ENCODE peak calls at places on chromosomes 13 and 19, in four cellular contexts. K is heart left ventricle, W is body of pancreas, D is uterus. G is an unnamed sample.

GRCh38 chr13:75836441-75836840 is 200.3 kb downstream of the LMO7 start:
- DNase-seq in K (no peak), W (peak; percentile 81), D (no peak), G (no peak)

GRCh38 chr19:34881982-34882381 is 44.7 kb upstream of the ZNF30 start:
- DNase-seq in K (no peak), W (no peak), D (no peak), G (no peak)

GRCh38 chr19:38661166-38661565 is 13.7 kb downstream of the ACTN4 start:
- DNase-seq in K (no peak), W (no peak), D (no peak), G (no peak)

GRCh38 chr13:74325106-74325505 is 190.9 kb upstream of the KLF12 start:
- DNase-seq in K (peak; percentile 23), W (peak; percentile 41), D (no peak), G (no peak)

GRCh38 chr19:9996541-9996940 is 13.8 kb downstream of the COL5A3 start:
- DNase-seq in K (no peak), W (no peak), D (no peak), G (no peak)

GRCh38 chr13:52955505-52955904 is 73.1 kb upstream of the OLFM4 start:
- DNase-seq in K (no peak), W (no peak), D (no peak), G (no peak)

GRCh38 chr19:47581605-47582319 is 8.8 kb upstream of the ZNF541 start:
- DNase-seq in K (no peak), W (no peak), D (no peak), G (peak; percentile 47)

GRCh38 chr13:29713841-29714240 is 118.4 kb upstream of the SLC7A1 start:
- DNase-seq in K (no peak), W (no peak), D (no peak), G (no peak)

GRCh38 chr13:23751195-23751594 is 138.0 kb downstream of the MIPEP start:
- DNase-seq in K (no peak), W (no peak), D (no peak), G (no peak)

GRCh38 chr19:3653865-3654513 is 27.4 kb upstream of the CACTIN start:
- DNase-seq in K (no peak), W (no peak), D (no peak), G (no peak)

GRCh38 chr13:94950303-94950702 is 238.0 kb upstream of the SOX21 start:
- DNase-seq in K (no peak), W (no peak), D (no peak), G (no peak)

GRCh38 chr19:17920527-17920926 is 12.3 kb upstream of the CCDC124 start:
- DNase-seq in K (no peak), W (no peak), D (no peak), G (no peak)

GRCh38 chr13:110342474-110342873 is 35.4 kb downstream of the COL4A2 start:
- DNase-seq in K (no peak), W (no peak), D (peak; percentile 13), G (no peak)

GRCh38 chr19:3665681-3666544 is 34.4 kb downstream of the PIP5K1C start:
- DNase-seq in K (peak; percentile 72), W (peak; percentile 74), D (peak; percentile 79), G (no peak)

GRCh38 chr19:6250024-6250605 is 29.7 kb downstream of the MLLT1 start:
- DNase-seq in K (no peak), W (no peak), D (no peak), G (no peak)

GRCh38 chr13:51803422-51804294 is at the start of gene DHRS12:
- DNase-seq in K (peak; percentile 96), W (peak; percentile 94), D (peak; percentile 93), G (peak; percentile 98)

GRCh38 chr19:16161848-16162247 is 11.5 kb downstream of the CIB3 start:
- DNase-seq in K (no peak), W (no peak), D (no peak), G (no peak)

GRCh38 chr19:33780746-33781145 is 15.9 kb upstream of the KCTD15 start:
- DNase-seq in K (peak; percentile 37), W (no peak), D (no peak), G (no peak)
- H3K4me3 ChIP-seq in K (no peak overlapping the region), W (no peak overlapping the region), D (no peak overlapping the region), G (no peak overlapping the region)

DNA sequence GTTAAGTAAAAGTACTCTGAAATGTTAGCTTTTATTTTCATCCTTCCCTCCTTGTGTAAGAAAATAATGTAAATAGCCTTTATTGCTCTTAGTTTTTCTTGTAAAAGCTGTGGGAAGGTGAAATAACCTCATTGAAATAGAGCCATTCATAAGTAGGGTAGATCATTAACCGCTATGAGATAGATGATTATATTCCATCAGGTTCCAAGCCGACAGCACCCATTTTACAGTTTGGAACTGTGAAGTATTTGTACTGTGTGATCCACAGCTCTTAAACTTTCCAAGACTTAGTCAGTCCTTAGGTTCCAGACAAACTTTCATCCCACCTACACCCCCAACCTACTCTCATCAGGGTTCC is 216.5 kb downstream of the TSHZ3 start:
- DNase-seq in K (no peak), W (no peak), D (no peak), G (no peak)
- TF ChIP-seq POLR2A in K (no peak), W (no peak), D (no peak), G (no peak)

DNA sequence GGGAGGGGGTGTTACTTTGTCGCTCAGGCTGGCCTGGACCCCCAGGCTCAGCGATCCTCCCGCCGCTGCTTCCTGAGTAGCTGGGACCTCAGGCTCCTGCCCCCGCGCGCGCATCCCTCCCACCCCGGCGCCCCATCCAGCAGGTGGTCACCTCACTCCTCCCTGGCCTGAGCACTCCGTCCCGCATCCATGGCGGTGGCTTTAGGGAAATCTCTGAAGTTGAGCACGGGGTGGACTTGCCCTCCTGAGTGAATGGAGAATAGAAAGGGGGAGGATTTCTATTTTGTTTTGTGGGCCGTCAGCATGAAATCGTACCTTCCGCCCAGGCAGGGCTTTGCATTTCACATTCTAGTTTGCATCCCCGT is 413 bp upstream of the ZNF813 start:
- DNase-seq in K (peak; percentile 23), W (no peak), D (no peak), G (peak; percentile 85)
- H3K4me3 ChIP-seq in K (peak overlapping the region; percentile 79), W (peak overlapping the region; percentile 20), D (peak overlapping the region; percentile 56), G (peak overlapping the region; percentile 65)

GRCh38 chr19:11435057-11435832 is at the start of the genes ODAD3 and PRKCSH:
- DNase-seq in K (peak; percentile 99), W (peak; percentile 99), D (peak; percentile 99), G (peak; percentile 99)
- TF ChIP-seq POLR2A in K (no peak), W (no peak), D (peak; percentile 31), G (no peak)

GRCh38 chr19:33301011-33301899 is 1.1 kb downstream of the CEBPA start:
- DNase-seq in K (peak; percentile 25), W (peak; percentile 41), D (peak; percentile 29), G (no peak)

GRCh38 chr19:33301900-33302174 is 497 bp downstream of the CEBPA start:
- DNase-seq in K (no peak), W (peak; percentile 37), D (no peak), G (no peak)

GRCh38 chr19:33299061-33299665 is 3.2 kb downstream of the CEBPA start:
- DNase-seq in K (no peak), W (no peak), D (no peak), G (no peak)

GRCh38 chr19:33298146-33298911 is 4.0 kb downstream of the CEBPA start:
- DNase-seq in K (peak; percentile 22), W (no peak), D (no peak), G (peak; percentile 90)

DNA sequence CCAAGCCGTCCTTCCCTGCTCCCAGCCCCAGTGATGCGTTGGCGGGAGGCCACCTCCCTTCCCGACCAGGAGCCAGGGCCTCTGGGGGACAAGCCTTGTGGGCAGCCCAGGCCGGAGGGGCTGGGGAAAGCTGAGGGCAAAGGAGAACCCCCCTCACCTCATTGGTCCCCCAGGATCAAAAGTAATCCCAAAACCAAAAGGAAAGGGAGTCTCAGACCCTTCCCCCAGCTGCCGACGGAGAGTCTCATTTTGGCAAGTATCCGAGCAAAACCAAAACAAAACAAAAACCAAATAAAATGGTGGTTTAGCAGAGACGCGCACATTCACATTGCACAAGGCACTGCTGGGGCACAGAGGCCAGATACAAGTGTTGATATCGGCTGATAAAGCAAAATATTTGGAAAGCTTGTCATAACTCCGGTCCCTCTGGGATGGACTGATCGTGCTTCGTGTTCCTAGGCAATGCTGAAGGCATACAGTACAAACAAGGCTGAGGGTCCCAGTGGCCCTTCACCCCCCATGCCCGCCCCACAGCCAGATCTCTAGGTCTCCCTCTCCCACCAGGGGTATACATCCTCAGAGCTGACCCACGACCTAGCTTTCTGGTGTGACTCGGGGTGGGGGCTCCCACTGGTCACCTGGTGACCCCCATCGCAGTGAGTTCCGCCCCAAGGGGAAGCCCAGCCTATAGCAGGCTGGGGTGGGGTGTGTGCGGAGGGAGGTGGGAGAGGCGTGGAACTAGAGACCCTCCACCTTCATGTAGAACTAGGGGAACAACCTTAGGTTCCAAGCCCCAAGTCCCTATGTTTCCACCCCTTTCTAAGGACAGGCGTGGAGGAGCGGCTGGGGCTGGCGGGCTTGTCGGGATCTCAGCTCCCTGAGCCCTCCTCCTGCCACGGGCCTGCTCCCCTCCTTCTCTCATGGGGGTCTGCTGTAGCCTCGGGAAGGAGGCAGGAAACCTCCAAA is 2.0 kb downstream of the CEBPA start:
- DNase-seq in K (peak; percentile 25), W (no peak), D (no peak), G (no peak)
- H3K4me3 ChIP-seq in K (peak overlapping the region; percentile 69), W (peak overlapping the region; percentile 8), D (no peak overlapping the region), G (peak overlapping the region; percentile 39)

DNA sequence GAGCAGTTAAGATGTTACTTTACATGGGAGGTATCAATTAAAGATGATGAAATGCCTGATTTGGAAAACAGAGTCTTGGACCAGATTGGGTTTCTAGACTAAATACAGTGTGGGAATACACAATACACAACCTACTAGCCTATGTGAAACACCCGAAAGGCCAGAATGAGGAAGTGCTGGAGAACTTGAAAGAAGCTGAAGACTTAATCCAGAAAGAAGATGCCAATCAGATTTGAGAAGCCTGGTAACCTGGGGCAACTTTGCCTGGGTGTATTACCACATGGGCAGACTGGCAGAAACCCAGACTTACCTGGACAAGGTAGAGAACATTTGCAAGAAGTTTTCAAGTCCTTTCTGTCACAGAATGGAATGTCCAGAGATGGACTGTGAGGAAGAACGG is 43.2 kb downstream of the N4BP2L1 start:
- DNase-seq in K (no peak), W (no peak), D (no peak), G (no peak)
- TF ChIP-seq POLR2A in K (no peak), W (no peak), D (no peak), G (no peak)

GRCh38 chr13:99984463-99985242 is 3.1 kb downstream of the ZIC2 start:
- DNase-seq in K (no peak), W (no peak), D (no peak), G (no peak)
- H3K4me3 ChIP-seq in K (no peak overlapping the region), W (no peak overlapping the region), D (no peak overlapping the region), G (no peak overlapping the region)

G was measured in lower leg skin.